ENCODE peak calls at places on chromosome 21, in nine cellular contexts. J is HepG2; W is stimulated activated naive CD8-positive, alpha-beta T cell treated with anti-CD3 and anti-CD28 coated beads, Interleukin-15, Interleukin-2, amounts not matched to agents 100 U/mL and 50 U/mL, for 24 hours; M is KG1; A is ELR; E is activated naive CD8-positive, alpha-beta T cell treated with anti-CD3 and anti-CD28 coated beads for 36 hours; B is D721Med; F is astrocyte of the cerebellum; R is body of pancreas. K is an unnamed sample.

GRCh38 chr21:40640427-40640826 is 206.5 kb downstream of the DSCAM start:
- DNase-seq in E (no peak), R (peak; percentile 9), F (no peak), M (no peak), A (no peak), W (no peak), B (no peak), J (no peak), K (no peak)

GRCh38 chr21:37557261-37557950 is 190.8 kb downstream of the DYRK1A start:
- DNase-seq in E (no peak), J (peak; percentile 28), F (no peak), A (no peak), R (no peak), B (no peak), W (no peak), M (no peak), K (no peak)

GRCh38 chr21:28793043-28793442 is 199.6 kb downstream of the LTN1 start:
- DNase-seq in A (peak; percentile 27), M (no peak), W (no peak), E (no peak), B (no peak), R (no peak), F (peak; percentile 40), J (no peak), K (no peak)

GRCh38 chr21:42646836-42647235 is 6.6 kb upstream of the PDE9A start:
- DNase-seq in A (no peak), W (no peak), F (no peak), B (no peak), E (no peak), M (no peak), R (no peak), J (no peak), K (no peak)

GRCh38 chr21:45756669-45757068 is 113.1 kb downstream of the PCBP3 start:
- DNase-seq in A (no peak), F (no peak), E (no peak), W (no peak), M (no peak), J (no peak), R (no peak), B (no peak), K (no peak)

GRCh38 chr21:45887121-45887611 is 94.4 kb upstream of the COL6A1 start:
- DNase-seq in M (no peak), F (no peak), R (no peak), E (no peak), B (no peak), W (no peak), J (no peak), A (no peak), K (peak; percentile 78)

GRCh38 chr21:29265690-29266479 is 32.8 kb upstream of the BACH1 start:
- DNase-seq in W (peak; percentile 43), F (no peak), M (no peak), A (peak; percentile 13), J (no peak), B (no peak), R (no peak), E (peak; percentile 40), K (no peak)

GRCh38 chr21:33939224-33939623 is 23.6 kb upstream of the ATP5PO start:
- DNase-seq in W (no peak), J (no peak), A (no peak), F (no peak), B (no peak), R (no peak), M (no peak), E (no peak), K (no peak)

GRCh38 chr21:45202344-45202743 is 85.4 kb downstream of the POFUT2 start:
- DNase-seq in J (no peak), A (no peak), W (no peak), M (no peak), B (no peak), R (no peak), F (no peak), E (no peak), K (no peak)

GRCh38 chr21:45504516-45505415 is 37.5 kb downstream of the SLC19A1 start:
- DNase-seq in M (no peak), A (no peak), W (no peak), E (no peak), F (no peak), J (no peak), R (no peak), B (no peak), K (peak; percentile 42)

GRCh38 chr21:14886001-14886400 is 178.8 kb downstream of the NRIP1 start:
- DNase-seq in M (no peak), E (no peak), W (no peak), B (no peak), F (no peak), A (no peak), R (no peak), J (no peak), K (no peak)

GRCh38 chr21:45572783-45573451 is 30.7 kb upstream of the SLC19A1 start:
- DNase-seq in J (no peak), F (no peak), E (no peak), W (no peak), M (no peak), R (no peak), A (no peak), B (no peak), K (peak; percentile 9)

GRCh38 chr21:28737671-28738279 is 254.9 kb downstream of the LTN1 start:
- DNase-seq in M (no peak), A (peak; percentile 32), E (no peak), J (peak; percentile 20), B (no peak), F (no peak), W (no peak), R (no peak), K (no peak)

GRCh38 chr21:42659416-42660117 is 6.1 kb downstream of the PDE9A start:
- DNase-seq in F (no peak), E (no peak), R (no peak), W (no peak), J (no peak), A (no peak), B (no peak), M (no peak), K (no peak)

GRCh38 chr21:35204850-35205564 is 155.9 kb upstream of the RUNX1 start:
- DNase-seq in B (no peak), W (no peak), E (peak; percentile 14), J (no peak), R (peak; percentile 86), M (peak; percentile 30), F (no peak), A (peak; percentile 76), K (peak; percentile 47)

GRCh38 chr21:43778469-43779335 is 2.6 kb upstream of the CSTB start:
- DNase-seq in J (no peak), W (no peak), B (no peak), M (no peak), A (peak; percentile 51), E (no peak), R (no peak), F (no peak), K (no peak)

GRCh38 chr21:42880352-42880751 is 1.0 kb upstream of the WDR4 start:
- DNase-seq in J (no peak), M (no peak), W (no peak), F (no peak), B (no peak), R (no peak), A (no peak), E (no peak), K (no peak)

GRCh38 chr21:16194851-16195251 is 465.1 kb downstream of the USP25 start:
- DNase-seq in E (no peak), M (no peak), J (peak; percentile 17), F (no peak), A (peak; percentile 58), R (no peak), W (no peak), B (no peak), K (no peak)

GRCh38 chr21:45004481-45005263 is 64.8 kb downstream of the SLX9 start:
- DNase-seq in J (no peak), W (peak; percentile 53), A (peak; percentile 43), R (no peak), M (no peak), F (no peak), B (no peak), E (peak; percentile 43), K (no peak)

GRCh38 chr21:45555557-45556301 is 13.5 kb upstream of the SLC19A1 start:
- DNase-seq in F (peak; percentile 79), J (peak; percentile 86), E (peak; percentile 49), A (peak; percentile 82), R (peak; percentile 80), W (peak; percentile 62), B (peak; percentile 97), M (no peak), K (peak; percentile 80)

GRCh38 chr21:38802050-38803026 is 3.4 kb upstream of the ETS2 start:
- DNase-seq in F (no peak), A (no peak), B (no peak), E (no peak), W (no peak), R (no peak), M (no peak), J (peak; percentile 93), K (no peak)

GRCh38 chr21:34762761-34763160 is 94.0 kb downstream of the CLIC6 start:
- DNase-seq in B (no peak), W (no peak), R (no peak), M (no peak), J (no peak), F (peak; percentile 57), E (no peak), A (peak; percentile 18), K (no peak)